ENCODE peak calls at places on chromosomes 6 and 20, in four cellular contexts. One of them, this sample, is unnamed.

GRCh38 chr6:55239099-55239498 is 64.8 kb downstream of the HCRTR2 start:
- DNase-seq in left lung: no peak
- DNase-seq in endodermal cell: no peak
- DNase-seq in cardiac muscle cell: no peak
- DNase-seq in this sample: no peak

GRCh38 chr20:57581202-57582028 is 20.5 kb downstream of the PCK1 start:
- DNase-seq in left lung: peak; percentile 37
- DNase-seq in endodermal cell: no peak
- DNase-seq in cardiac muscle cell: no peak
- DNase-seq in this sample: no peak

GRCh38 chr6:169702640-169703246 is 817 bp downstream of the C6orf120 start:
- DNase-seq in left lung: peak; percentile 87
- DNase-seq in endodermal cell: peak; percentile 80
- DNase-seq in cardiac muscle cell: peak; percentile 19
- DNase-seq in this sample: peak; percentile 22

GRCh38 chr6:93784794-93785757 is 365.7 kb upstream of the EPHA7 start:
- DNase-seq in left lung: no peak
- DNase-seq in endodermal cell: no peak
- DNase-seq in cardiac muscle cell: no peak
- DNase-seq in this sample: no peak

GRCh38 chr6:14676084-14676483 is 558.5 kb downstream of the CD83 start:
- DNase-seq in left lung: no peak
- DNase-seq in endodermal cell: no peak
- DNase-seq in cardiac muscle cell: no peak
- DNase-seq in this sample: no peak

GRCh38 chr6:90375681-90376439 is 79.2 kb upstream of the BACH2 start:
- DNase-seq in left lung: no peak
- DNase-seq in endodermal cell: no peak
- DNase-seq in cardiac muscle cell: no peak
- DNase-seq in this sample: peak; percentile 14

GRCh38 chr6:7687145-7688113 is 38.5 kb upstream of the BMP6 start:
- DNase-seq in left lung: no peak
- DNase-seq in endodermal cell: no peak
- DNase-seq in cardiac muscle cell: no peak
- DNase-seq in this sample: no peak

GRCh38 chr6:1256435-1257008 is 55.4 kb upstream of the FOXQ1 start:
- DNase-seq in left lung: no peak
- DNase-seq in endodermal cell: no peak
- DNase-seq in cardiac muscle cell: no peak
- DNase-seq in this sample: no peak

GRCh38 chr6:125839471-125839870 is 48.7 kb downstream of the NCOA7 start:
- DNase-seq in left lung: no peak
- DNase-seq in endodermal cell: no peak
- DNase-seq in cardiac muscle cell: no peak
- DNase-seq in this sample: no peak

GRCh38 chr6:122289721-122290501 is 109.5 kb upstream of the HSF2 start:
- DNase-seq in left lung: no peak
- DNase-seq in endodermal cell: peak; percentile 60
- DNase-seq in cardiac muscle cell: peak; percentile 44
- DNase-seq in this sample: no peak

GRCh38 chr6:33925869-33926268 is 122.1 kb upstream of the MLN start:
- DNase-seq in left lung: no peak
- DNase-seq in endodermal cell: no peak
- DNase-seq in cardiac muscle cell: no peak
- DNase-seq in this sample: no peak

GRCh38 chr20:7856756-7857155 is 83.5 kb downstream of the HAO1 start:
- DNase-seq in left lung: no peak
- DNase-seq in endodermal cell: no peak
- DNase-seq in cardiac muscle cell: no peak
- DNase-seq in this sample: no peak

GRCh38 chr6:15365273-15365687 is 119.4 kb downstream of the JARID2 start:
- DNase-seq in left lung: peak; percentile 86
- DNase-seq in endodermal cell: peak; percentile 59
- DNase-seq in cardiac muscle cell: peak; percentile 64
- DNase-seq in this sample: peak; percentile 89

GRCh38 chr20:23629017-23629541 is 8.7 kb downstream of the CST3 start:
- DNase-seq in left lung: peak; percentile 68
- DNase-seq in endodermal cell: peak; percentile 76
- DNase-seq in cardiac muscle cell: no peak
- DNase-seq in this sample: peak; percentile 32

DNA sequence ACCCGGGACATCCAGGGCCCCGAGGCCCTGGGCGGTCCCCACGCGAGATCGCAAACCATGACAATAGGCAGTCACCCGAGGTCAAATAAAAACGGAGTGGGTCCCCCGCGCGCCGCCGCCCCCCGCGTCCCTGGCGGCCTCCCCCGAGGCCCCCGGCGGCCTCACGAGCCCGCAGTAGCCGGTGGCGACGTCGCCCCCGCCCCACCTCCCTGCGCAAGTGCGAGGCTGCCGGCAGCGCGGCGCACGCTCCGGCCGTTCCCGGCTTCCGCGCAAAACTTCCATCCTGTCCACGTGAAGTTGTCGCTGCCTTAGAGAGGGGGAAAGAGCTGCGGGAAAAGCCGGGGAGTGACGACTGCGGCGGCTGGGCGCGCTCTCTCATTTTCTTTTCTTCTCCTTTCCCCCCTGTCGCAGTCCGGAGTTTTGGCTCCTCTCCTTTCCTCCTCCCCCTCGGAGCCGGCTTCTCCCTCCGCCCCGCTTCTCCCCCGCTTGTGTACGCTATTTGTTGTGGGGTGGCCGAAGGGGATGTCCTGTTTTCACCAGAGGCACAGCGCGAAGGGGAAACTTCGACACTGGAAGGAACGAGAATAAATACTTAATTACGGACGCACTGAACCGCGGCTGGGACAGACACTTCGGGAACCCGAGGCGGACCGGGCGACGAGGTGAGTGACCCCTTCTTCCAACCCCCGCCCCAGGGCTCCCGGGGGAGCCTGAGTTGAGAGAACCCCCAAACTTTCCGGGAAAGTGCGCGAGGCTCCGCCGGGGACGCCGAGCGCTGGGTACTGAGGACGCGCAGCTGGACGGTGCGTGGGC is at the start of gene EYA4:
- DNase-seq in left lung: peak; percentile 56
- DNase-seq in endodermal cell: peak; percentile 75
- DNase-seq in cardiac muscle cell: peak; percentile 52
- DNase-seq in this sample: peak; percentile 50
- H3K4me3 ChIP-seq in left lung: peak within 1 kb of the TSS; percentile 18
- H3K4me3 ChIP-seq in endodermal cell: peak within 1 kb of the TSS; percentile 86
- H3K4me3 ChIP-seq in cardiac muscle cell: peak within 1 kb of the TSS; percentile 43
- H3K4me3 ChIP-seq in this sample: peak within 1 kb of the TSS; percentile 64

GRCh38 chr20:37195018-37195417 is 15.7 kb upstream of the MROH8 start:
- DNase-seq in left lung: no peak
- DNase-seq in endodermal cell: peak; percentile 51
- DNase-seq in cardiac muscle cell: no peak
- DNase-seq in this sample: no peak
- H3K36me3 ChIP-seq in left lung: peaks cover 5% of the 10 kb centered on the region
- H3K36me3 ChIP-seq in endodermal cell: peaks cover 66% of the 10 kb centered on the region
- H3K36me3 ChIP-seq in cardiac muscle cell: peaks cover 8% of the 10 kb centered on the region
- H3K36me3 ChIP-seq in this sample: no peaks in the 10 kb centered on the region

DNA sequence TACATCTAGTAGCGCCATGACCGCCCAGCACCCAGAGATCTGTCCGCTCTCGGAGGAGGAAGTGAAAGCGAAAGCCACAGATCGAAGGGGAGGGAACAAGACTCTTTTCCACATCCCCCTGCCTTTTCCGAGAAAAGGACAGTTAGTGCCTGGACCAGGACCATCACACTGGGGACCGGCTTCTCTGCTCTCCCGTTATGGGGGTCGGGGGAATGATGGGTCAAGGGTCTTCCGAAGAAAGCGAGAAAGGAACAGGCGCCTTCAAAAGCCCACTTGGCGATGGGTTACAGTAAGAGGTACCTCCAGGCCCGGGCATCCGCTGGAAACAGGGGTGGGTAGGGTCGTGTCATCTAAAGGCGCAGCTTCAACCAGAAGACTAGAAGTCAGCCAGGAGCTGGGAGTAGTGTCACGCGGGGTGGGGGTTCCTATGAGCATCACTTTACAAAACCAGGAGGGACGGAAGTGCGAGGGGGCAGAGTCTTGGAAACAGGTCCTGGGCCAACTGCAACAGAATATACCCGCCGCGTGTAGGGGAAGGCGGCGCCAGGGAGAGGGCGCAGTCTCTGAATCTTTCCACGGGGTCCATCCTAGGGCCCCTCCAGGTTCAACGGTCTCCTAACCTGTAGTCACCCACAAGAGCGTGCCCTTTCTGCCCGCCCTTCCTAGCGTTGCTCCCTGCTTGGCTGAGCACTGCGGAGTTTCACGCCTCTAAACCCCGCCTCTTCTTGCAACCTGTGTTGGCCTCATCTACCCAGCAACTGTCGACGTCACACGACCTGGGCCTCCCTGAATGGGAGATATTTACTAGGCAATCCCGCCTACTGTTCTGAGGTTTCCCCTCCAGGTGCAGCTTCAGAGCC is at the start of gene PSMB8:
- DNase-seq in left lung: peak; percentile 96
- DNase-seq in endodermal cell: peak; percentile 98
- DNase-seq in cardiac muscle cell: peak; percentile 95
- DNase-seq in this sample: peak; percentile 93
- TF ChIP-seq CTCF in left lung: no peak
- TF ChIP-seq CTCF in endodermal cell: peak; percentile 57
- TF ChIP-seq CTCF in cardiac muscle cell: peak; percentile 21
- TF ChIP-seq CTCF in this sample: no peak

DNA sequence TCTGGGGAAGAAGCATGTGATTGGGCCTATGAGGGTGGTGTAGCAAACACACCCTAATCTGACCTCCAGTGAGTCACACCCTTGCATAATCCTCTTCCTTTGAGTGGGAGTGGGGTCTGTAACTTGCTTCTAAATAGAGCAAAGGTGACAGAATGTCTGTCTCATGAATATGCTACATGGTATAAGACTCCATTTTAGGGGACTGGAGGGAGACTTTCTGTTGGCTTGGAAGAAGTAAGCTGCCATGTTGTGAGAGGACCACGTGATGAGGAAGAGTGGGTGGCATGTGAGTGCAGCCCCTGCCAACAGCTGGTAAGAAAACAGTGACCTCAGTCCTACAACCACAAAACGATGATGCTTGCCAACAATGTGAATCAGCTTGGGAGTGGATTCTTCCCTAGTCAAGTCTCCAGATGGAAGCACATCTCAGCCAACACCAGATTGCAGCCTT is 3.7 kb downstream of the AK9 start:
- DNase-seq in left lung: no peak
- DNase-seq in endodermal cell: no peak
- DNase-seq in cardiac muscle cell: no peak
- DNase-seq in this sample: no peak
- H3K4me3 ChIP-seq in left lung: no peak overlapping the region
- H3K4me3 ChIP-seq in endodermal cell: no peak overlapping the region
- H3K4me3 ChIP-seq in cardiac muscle cell: no peak overlapping the region
- H3K4me3 ChIP-seq in this sample: no peak overlapping the region

GRCh38 chr6:30548375-30548774 is 7.9 kb downstream of the GNL1 start:
- DNase-seq in left lung: no peak
- DNase-seq in endodermal cell: no peak
- DNase-seq in cardiac muscle cell: no peak
- DNase-seq in this sample: no peak
- H3K36me3 ChIP-seq in left lung: no peaks in the 10 kb centered on the region
- H3K36me3 ChIP-seq in endodermal cell: peaks cover 66% of the 10 kb centered on the region
- H3K36me3 ChIP-seq in cardiac muscle cell: peaks cover 47% of the 10 kb centered on the region
- H3K36me3 ChIP-seq in this sample: peaks cover 85% of the 10 kb centered on the region

This sample was measured in heart right ventricle.